ENCODE peak calls at places on chromosomes 11 and 22, in nine cellular contexts. P is substantia nigra, N is adrenal gland, K is gastrocnemius medialis, O is HL-60, V is upper lobe of right lung, R is prostate gland, Y is SJSA1, B is heart left ventricle. D is an unnamed sample.
A peak's percentile ranks its signal among the peaks of the same experiment; 100 is the strongest.

GRCh38 chr11:122267602-122268001 is 151.6 kb upstream of the BLID start:
- DNase-seq in P (no peak), N (peak; percentile 28), K (no peak), O (peak; percentile 48), V (no peak), R (no peak), Y (no peak), B (no peak), D (no peak)

GRCh38 chr11:75667268-75667830 is 1.5 kb downstream of the MAP6 start:
- DNase-seq in P (no peak), N (peak; percentile 51), K (no peak), O (no peak), V (peak; percentile 77), R (peak; percentile 20), Y (no peak), B (peak; percentile 48), D (no peak)

GRCh38 chr11:126403039-126403438 is 47.6 kb downstream of the ST3GAL4 start:
- DNase-seq in P (no peak), N (no peak), K (no peak), O (no peak), V (peak; percentile 47), R (peak; percentile 38), Y (peak; percentile 72), B (no peak), D (no peak)

GRCh38 chr11:34566209-34566551 is 52.6 kb upstream of the ELF5 start:
- DNase-seq in P (peak; percentile 7), N (no peak), K (no peak), O (no peak), V (no peak), R (no peak), Y (no peak), B (no peak), D (no peak)

GRCh38 chr22:45144928-45145327 is 18.8 kb upstream of the NUP50 start:
- DNase-seq in P (no peak), N (no peak), K (no peak), O (no peak), V (no peak), R (no peak), Y (no peak), B (no peak), D (no peak)

GRCh38 chr22:47017245-47017644 is 254.8 kb downstream of the TBC1D22A start:
- DNase-seq in P (no peak), N (no peak), K (no peak), O (no peak), V (peak; percentile 60), R (no peak), Y (no peak), B (peak; percentile 7), D (no peak)

GRCh38 chr22:24379536-24379935 is 47.9 kb upstream of the ADORA2A start:
- DNase-seq in P (no peak), N (no peak), K (no peak), O (no peak), V (no peak), R (no peak), Y (no peak), B (no peak), D (no peak)

GRCh38 chr11:303359-303758 is 4.0 kb upstream of the IFITM5 start:
- DNase-seq in P (no peak), N (no peak), K (no peak), O (no peak), V (no peak), R (no peak), Y (no peak), B (no peak), D (no peak)

GRCh38 chr11:108663154-108663877 is 1.6 kb upstream of the DDX10 start:
- DNase-seq in P (no peak), N (no peak), K (no peak), O (no peak), V (no peak), R (no peak), Y (no peak), B (no peak), D (no peak)

DNA sequence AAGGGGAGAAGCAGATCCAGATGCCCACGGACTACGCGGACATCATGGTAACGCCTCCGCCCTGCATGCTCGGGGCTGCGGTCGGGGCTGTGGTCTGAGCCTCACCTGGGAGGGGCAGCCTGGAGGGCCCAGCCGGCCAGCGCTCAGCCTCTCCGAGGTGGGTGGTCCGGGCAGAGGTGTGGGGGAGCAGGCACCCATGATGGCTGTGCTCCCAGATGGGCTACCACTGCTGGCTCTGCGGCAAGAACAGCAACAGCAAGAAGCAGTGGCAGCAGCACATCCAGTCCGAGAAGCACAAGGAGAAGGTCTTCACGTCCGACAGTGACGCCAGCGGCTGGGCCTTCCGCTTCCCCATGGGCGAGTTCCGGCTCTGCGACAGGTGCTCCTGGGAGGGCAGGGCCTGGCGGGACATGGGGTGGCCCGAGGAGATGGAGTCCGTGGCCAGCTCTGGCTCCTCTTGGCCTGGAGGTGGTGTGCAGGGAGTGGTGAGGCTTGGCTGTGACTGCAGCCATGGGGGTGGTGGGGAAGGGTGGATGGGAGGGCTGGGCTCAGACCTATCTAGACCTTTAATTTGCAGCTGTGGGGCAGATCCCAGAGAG is 25.2 kb upstream of the TEF start:
- DNase-seq in P (no peak), N (no peak), K (no peak), O (no peak), V (no peak), R (no peak), Y (no peak), B (no peak), D (no peak)
- H3K27ac ChIP-seq in P (no peak overlapping the region), N (no peak overlapping the region), K (no peak overlapping the region), O (no peak overlapping the region), V (no peak overlapping the region), R (no peak overlapping the region), Y (no peak overlapping the region), B (no peak overlapping the region), D (no peak overlapping the region)

DNA sequence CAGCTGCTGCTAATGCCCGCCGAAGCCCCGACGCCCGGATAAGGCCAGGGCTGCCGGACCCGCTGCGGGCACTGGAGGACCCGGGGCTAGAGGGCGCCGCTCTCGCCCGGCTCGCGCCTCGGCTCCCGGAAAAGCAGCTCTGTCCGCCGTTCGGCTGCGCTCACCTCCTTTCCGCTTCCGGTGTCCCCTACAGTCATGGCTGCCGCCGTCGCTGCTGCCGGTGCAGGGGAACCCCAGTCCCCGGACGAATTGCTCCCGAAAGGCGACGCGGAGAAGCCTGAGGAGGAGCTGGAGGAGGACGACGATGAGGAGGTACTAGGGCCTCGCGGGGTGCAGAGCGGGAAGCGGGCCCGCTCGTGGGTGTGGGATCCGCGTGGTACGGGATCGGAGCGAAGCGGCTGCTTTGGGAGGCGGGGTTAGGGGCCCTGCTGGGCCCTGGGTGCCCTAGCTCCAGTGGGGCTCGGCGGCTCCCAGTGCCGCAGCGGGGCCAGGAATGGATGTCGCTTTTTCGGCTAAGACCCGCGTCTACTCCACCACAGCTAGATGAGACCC is at the start of gene TOMM22:
- DNase-seq in P (peak; percentile 89), N (peak; percentile 86), K (peak; percentile 76), O (peak; percentile 89), V (peak; percentile 95), R (peak; percentile 89), Y (peak; percentile 89), B (peak; percentile 91), D (peak; percentile 86)
- H3K27ac ChIP-seq in P (peak within 1 kb of the TSS; percentile 79), N (no peak within 1 kb of the TSS), K (peak within 1 kb of the TSS; percentile 78), O (peak within 1 kb of the TSS; percentile 87), V (peak within 1 kb of the TSS; percentile 83), R (peak within 1 kb of the TSS; percentile 56), Y (peak within 1 kb of the TSS; percentile 26), B (peak within 1 kb of the TSS; percentile 78), D (peak within 1 kb of the TSS; percentile 72)

GRCh38 chr11:71787014-71787823 is 45.8 kb upstream of the DEFB108B start:
- DNase-seq in P (peak; percentile 99), N (peak; percentile 100), K (peak; percentile 100), O (peak; percentile 99), V (peak; percentile 100), R (peak; percentile 100), Y (peak; percentile 98), B (peak; percentile 100), D (peak; percentile 99)
- H3K27ac ChIP-seq in P (peak overlapping the region; percentile 78), N (no peak overlapping the region), K (peak overlapping the region; percentile 87), O (peak overlapping the region; percentile 84), V (peak overlapping the region; percentile 86), R (peak overlapping the region; percentile 22), Y (peak overlapping the region; percentile 73), B (peak overlapping the region; percentile 50), D (peak overlapping the region; percentile 86)

GRCh38 chr11:128628343-128628673 is 41.0 kb upstream of the ETS1 start:
- DNase-seq in P (no peak), N (no peak), K (no peak), O (no peak), V (no peak), R (no peak), Y (no peak), B (no peak), D (no peak)

GRCh38 chr11:128625766-128626165 is 38.4 kb upstream of the ETS1 start:
- DNase-seq in P (no peak), N (no peak), K (no peak), O (no peak), V (no peak), R (no peak), Y (no peak), B (no peak), D (no peak)

GRCh38 chr11:128628686-128629085 is 41.3 kb upstream of the ETS1 start:
- DNase-seq in P (no peak), N (no peak), K (no peak), O (no peak), V (no peak), R (no peak), Y (no peak), B (no peak), D (peak; percentile 44)

GRCh38 chr11:128627666-128628342 is 40.4 kb upstream of the ETS1 start:
- DNase-seq in P (no peak), N (no peak), K (no peak), O (no peak), V (no peak), R (no peak), Y (no peak), B (no peak), D (peak; percentile 56)

DNA sequence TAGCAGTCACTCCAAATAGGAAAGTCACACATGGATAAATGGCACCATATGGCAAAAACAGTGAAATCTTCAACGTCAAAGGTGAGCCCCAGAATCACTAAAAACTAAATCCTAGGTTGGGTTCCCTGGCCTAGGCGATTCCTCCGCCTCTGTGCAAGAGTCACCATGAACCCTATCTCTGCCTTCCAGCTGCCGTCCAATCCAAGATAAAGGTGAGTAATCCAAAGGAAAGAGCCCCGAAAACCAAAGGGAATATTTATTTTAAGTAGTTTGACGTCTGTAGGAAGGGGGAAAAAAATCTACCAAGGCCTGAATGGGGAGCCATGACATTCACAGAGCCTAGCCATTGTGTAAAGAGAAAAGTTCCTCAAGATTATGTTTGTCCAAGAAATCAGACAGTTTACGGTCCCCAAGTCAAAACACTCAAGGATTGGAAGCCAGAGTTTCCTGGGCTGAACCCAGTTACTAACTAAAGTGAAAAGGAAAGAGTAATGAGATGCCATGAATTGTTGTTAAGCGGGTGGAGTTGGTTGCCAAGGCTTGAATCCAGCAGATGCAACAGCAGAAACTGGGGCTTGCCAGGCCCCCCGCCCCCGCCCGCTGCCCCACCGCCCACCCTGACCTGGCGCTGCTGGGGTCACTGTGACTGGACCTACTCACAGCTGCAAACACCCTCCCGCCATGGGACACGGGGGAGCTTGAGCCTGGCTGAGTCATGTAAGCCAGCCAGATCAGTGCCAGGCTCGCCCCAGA is 39.7 kb upstream of the ETS1 start:
- DNase-seq in P (no peak), N (no peak), K (no peak), O (no peak), V (no peak), R (no peak), Y (no peak), B (no peak), D (peak; percentile 57)
- H3K27ac ChIP-seq in P (no peak overlapping the region), N (no peak overlapping the region), K (no peak overlapping the region), O (no peak overlapping the region), V (peak overlapping the region; percentile 65), R (no peak overlapping the region), Y (no peak overlapping the region), B (no peak overlapping the region), D (no peak overlapping the region)

D was measured in right atrium auricular region.